ENCODE peak calls at places on chromosomes 3 and 15, in seven cellular contexts. S is GM04504; L is SHP77 treated with DMSO at 0.1 percent for 48 hours; O is activated CD8-positive, alpha-beta memory T cell treated with anti-CD3 and anti-CD28 coated beads, Interleukin-2, amount 50 U/mL, for 48 hours; B is DMS153; N is D341Med; D is neuronal stem cell. Z is an unnamed sample.

GRCh38 chr3:38698061-38698460 is 48.6 kb upstream of the SCN5A start:
- DNase-seq in S (no peak), L (no peak), O (no peak), B (no peak), N (no peak), D (no peak), Z (no peak)

GRCh38 chr15:82551646-82552247 is 11.5 kb upstream of the RPS17 start:
- DNase-seq in S (no peak), L (no peak), O (no peak), B (no peak), N (no peak), D (no peak), Z (no peak)

GRCh38 chr3:190193210-190193609 is 72.5 kb upstream of the P3H2 start:
- DNase-seq in S (no peak), L (no peak), O (no peak), B (no peak), N (no peak), D (no peak), Z (no peak)

GRCh38 chr3:147919496-147919895 is 510.3 kb downstream of the ZIC1 start:
- DNase-seq in S (no peak), L (no peak), O (no peak), B (no peak), N (no peak), D (no peak), Z (no peak)

GRCh38 chr3:148866261-148866660 is 1.2 kb downstream of the CPA3 start:
- DNase-seq in S (no peak), L (no peak), O (no peak), B (no peak), N (no peak), D (no peak), Z (no peak)

GRCh38 chr3:186821429-186822367 is 15.4 kb upstream of the RFC4 start:
- DNase-seq in S (peak), L (no peak), O (no peak), B (no peak), N (no peak), D (no peak), Z (peak)

GRCh38 chr15:89345245-89345644 is 10.6 kb upstream of the POLG start:
- DNase-seq in S (no peak), L (no peak), O (no peak), B (no peak), N (no peak), D (no peak), Z (no peak)

GRCh38 chr15:60155661-60156060 is 151.6 kb downstream of the FOXB1 start:
- DNase-seq in S (no peak), L (no peak), O (no peak), B (no peak), N (no peak), D (no peak), Z (no peak)

GRCh38 chr15:88938802-88939485 is 25.8 kb upstream of the MFGE8 start:
- DNase-seq in S (no peak), L (no peak), O (no peak), B (no peak), N (no peak), D (no peak), Z (peak)

GRCh38 chr3:132414841-132415240 is 2.5 kb upstream of the DNAJC13 start:
- DNase-seq in S (no peak), L (no peak), O (no peak), B (no peak), N (no peak), D (no peak), Z (no peak)

GRCh38 chr15:89761009-89761831 is 10.2 kb upstream of the MESP1 start:
- DNase-seq in S (no peak), L (no peak), O (no peak), B (no peak), N (peak), D (no peak), Z (no peak)

GRCh38 chr3:42680256-42680655 is 5.1 kb upstream of the KLHL40 start:
- DNase-seq in S (no peak), L (no peak), O (no peak), B (no peak), N (no peak), D (no peak), Z (no peak)

GRCh38 chr15:90062023-90062728 is 40.1 kb downstream of the IDH2 start:
- DNase-seq in S (no peak), L (peak), O (no peak), B (peak), N (no peak), D (peak), Z (no peak)

GRCh38 chr3:149989307-149989706 is 18.6 kb upstream of the PFN2 start:
- DNase-seq in S (no peak), L (no peak), O (no peak), B (no peak), N (no peak), D (no peak), Z (no peak)

GRCh38 chr3:171123913-171124312 is 97.4 kb upstream of the SLC2A2 start:
- DNase-seq in S (no peak), L (no peak), O (no peak), B (no peak), N (no peak), D (no peak), Z (no peak)

GRCh38 chr3:38649500-38650247 is at the start of gene SCN5A:
- DNase-seq in S (no peak), L (no peak), O (peak), B (no peak), N (peak), D (no peak), Z (peak)

GRCh38 chr3:108218811-108219210 is 3.4 kb downstream of the IFT57 start:
- DNase-seq in S (no peak), L (no peak), O (no peak), B (no peak), N (no peak), D (no peak), Z (no peak)

GRCh38 chr3:127739347-127740135 is 66.8 kb downstream of the ABTB1 start:
- DNase-seq in S (no peak), L (no peak), O (no peak), B (no peak), N (no peak), D (no peak), Z (no peak)

GRCh38 chr15:31197497-31198414 is 96.2 kb upstream of the TRPM1 start:
- DNase-seq in S (no peak), L (peak), O (peak), B (no peak), N (peak), D (peak), Z (peak)

GRCh38 chr3:3665546-3665945 is 133.7 kb upstream of the LRRN1 start:
- DNase-seq in S (no peak), L (no peak), O (no peak), B (no peak), N (no peak), D (no peak), Z (no peak)

GRCh38 chr3:151675858-151676615 is 57.7 kb upstream of the AADACL2 start:
- DNase-seq in S (no peak), L (no peak), O (no peak), B (no peak), N (no peak), D (no peak), Z (no peak)

GRCh38 chr15:85618956-85619491 is 175.7 kb downstream of the KLHL25 start:
- DNase-seq in S (peak), L (no peak), O (peak), B (no peak), N (no peak), D (peak), Z (peak)

GRCh38 chr3:106821801-106822200 is 555.4 kb upstream of the CCDC54 start:
- DNase-seq in S (no peak), L (no peak), O (no peak), B (no peak), N (no peak), D (no peak), Z (no peak)

GRCh38 chr3:65575376-65575840 is 463.3 kb downstream of the MAGI1 start:
- DNase-seq in S (peak), L (no peak), O (no peak), B (no peak), N (no peak), D (no peak), Z (peak)

GRCh38 chr3:197801801-197802504 is 10.9 kb downstream of the LRCH3 start:
- DNase-seq in S (peak), L (no peak), O (no peak), B (no peak), N (peak), D (no peak), Z (peak)

GRCh38 chr3:58052373-58053273 is 44.4 kb downstream of the FLNB start:
- DNase-seq in S (peak), L (no peak), O (peak), B (no peak), N (no peak), D (no peak), Z (peak)

GRCh38 chr3:61627768-61628185 is 66.4 kb downstream of the PTPRG start:
- DNase-seq in S (peak), L (no peak), O (no peak), B (no peak), N (no peak), D (no peak), Z (peak)

GRCh38 chr15:70156781-70157261 is 59.1 kb upstream of the TLE3 start:
- DNase-seq in S (peak), L (no peak), O (no peak), B (peak), N (no peak), D (no peak), Z (peak)

GRCh38 chr3:171936231-171936841 is 93.2 kb downstream of the TMEM212 start:
- DNase-seq in S (peak), L (no peak), O (no peak), B (no peak), N (no peak), D (no peak), Z (no peak)

GRCh38 chr15:88744548-88745020 is 58.7 kb upstream of the ACAN start:
- DNase-seq in S (no peak), L (no peak), O (no peak), B (no peak), N (no peak), D (peak), Z (no peak)

GRCh38 chr3:137039570-137039969 is 81.8 kb downstream of the IL20RB start:
- DNase-seq in S (no peak), L (no peak), O (no peak), B (no peak), N (no peak), D (no peak), Z (no peak)

GRCh38 chr15:41116116-41116871 is at the start of gene INO80:
- DNase-seq in S (peak), L (peak), O (peak), B (peak), N (peak), D (peak), Z (peak)

GRCh38 chr3:56254835-56255234 is 213.4 kb downstream of the ERC2 start:
- DNase-seq in S (no peak), L (no peak), O (no peak), B (no peak), N (no peak), D (no peak), Z (no peak)

GRCh38 chr3:151798476-151798875 is 15.4 kb upstream of the AADAC start:
- DNase-seq in S (no peak), L (no peak), O (no peak), B (no peak), N (no peak), D (no peak), Z (no peak)

Z was measured in endothelial cell of umbilical vein.